ENCODE peak calls at places on chromosomes 3 and 15, in six cellular contexts. S is right lobe of liver; W is kidney; E is naive thymus-derived CD4-positive, alpha-beta T cell; G is MM.1S; J is trophoblast cell. Y is an unnamed sample.

GRCh38 chr15:56242576-56243116 is 1.0 kb downstream of the RFX7 start:
- DNase-seq in S (no peak), W (no peak), E (no peak), G (no peak), J (no peak), Y (no peak)

GRCh38 chr3:76063019-76063418 is 277.7 kb upstream of the ZNF717 start:
- DNase-seq in S (no peak), W (no peak), E (no peak), G (no peak), J (peak; percentile 1), Y (no peak)

GRCh38 chr3:138460536-138461205 is 26.3 kb downstream of the ESYT3 start:
- DNase-seq in S (no peak), W (no peak), E (no peak), G (no peak), J (no peak), Y (no peak)

GRCh38 chr15:69565066-69565465 is 112.4 kb downstream of the RPLP1 start:
- DNase-seq in S (no peak), W (no peak), E (no peak), G (no peak), J (no peak), Y (no peak)

GRCh38 chr15:35092311-35092710 is 7.2 kb upstream of the NANOGP8 start:
- DNase-seq in S (no peak), W (no peak), E (no peak), G (no peak), J (no peak), Y (no peak)

GRCh38 chr3:160398820-160399346 is at the start of gene IFT80:
- DNase-seq in S (peak; percentile 97), W (peak; percentile 98), E (peak; percentile 95), G (peak; percentile 99), J (peak; percentile 96), Y (peak; percentile 95)

GRCh38 chr15:46892621-46893160 is 824.6 kb upstream of the SEMA6D start:
- DNase-seq in S (no peak), W (no peak), E (no peak), G (no peak), J (peak; percentile 87), Y (no peak)

GRCh38 chr3:185733980-185734724 is 90.7 kb downstream of the IGF2BP2 start:
- DNase-seq in S (no peak), W (no peak), E (no peak), G (peak; percentile 50), J (peak; percentile 80), Y (no peak)

GRCh38 chr3:80806673-80807072 is 954.8 kb downstream of the GBE1 start:
- DNase-seq in S (no peak), W (no peak), E (no peak), G (no peak), J (no peak), Y (no peak)

GRCh38 chr15:63490345-63491034 is 13.9 kb upstream of the USP3 start:
- DNase-seq in S (no peak), W (no peak), E (no peak), G (no peak), J (no peak), Y (no peak)

GRCh38 chr15:77626002-77626401 is 6.7 kb downstream of the LINGO1 start:
- DNase-seq in S (no peak), W (no peak), E (no peak), G (no peak), J (no peak), Y (no peak)

GRCh38 chr3:104989878-104990277 is 376.8 kb upstream of the ALCAM start:
- DNase-seq in S (no peak), W (no peak), E (no peak), G (no peak), J (no peak), Y (no peak)

GRCh38 chr15:90807687-90808086 is 60.7 kb upstream of the FURIN start:
- DNase-seq in S (no peak), W (no peak), E (no peak), G (no peak), J (peak; percentile 62), Y (no peak)

GRCh38 chr15:63891763-63892123 is 58.0 kb upstream of the HERC1 start:
- DNase-seq in S (no peak), W (peak; percentile 61), E (no peak), G (no peak), J (no peak), Y (no peak)

GRCh38 chr3:51955175-51955892 is at the start of gene GPR62:
- DNase-seq in S (no peak), W (peak; percentile 75), E (no peak), G (no peak), J (no peak), Y (no peak)

GRCh38 chr3:10816863-10817253 is 830 bp downstream of the SLC6A11 start:
- DNase-seq in S (no peak), W (no peak), E (no peak), G (no peak), J (no peak), Y (no peak)

GRCh38 chr3:10816019-10816862 is at the start of gene SLC6A11:
- DNase-seq in S (no peak), W (no peak), E (no peak), G (no peak), J (peak; percentile 75), Y (no peak)

GRCh38 chr3:10817506-10817905 is 1.5 kb downstream of the SLC6A11 start:
- DNase-seq in S (no peak), W (no peak), E (no peak), G (no peak), J (no peak), Y (no peak)

GRCh38 chr3:10814623-10815022 is 1.4 kb upstream of the SLC6A11 start:
- DNase-seq in S (no peak), W (no peak), E (no peak), G (no peak), J (no peak), Y (no peak)

DNA sequence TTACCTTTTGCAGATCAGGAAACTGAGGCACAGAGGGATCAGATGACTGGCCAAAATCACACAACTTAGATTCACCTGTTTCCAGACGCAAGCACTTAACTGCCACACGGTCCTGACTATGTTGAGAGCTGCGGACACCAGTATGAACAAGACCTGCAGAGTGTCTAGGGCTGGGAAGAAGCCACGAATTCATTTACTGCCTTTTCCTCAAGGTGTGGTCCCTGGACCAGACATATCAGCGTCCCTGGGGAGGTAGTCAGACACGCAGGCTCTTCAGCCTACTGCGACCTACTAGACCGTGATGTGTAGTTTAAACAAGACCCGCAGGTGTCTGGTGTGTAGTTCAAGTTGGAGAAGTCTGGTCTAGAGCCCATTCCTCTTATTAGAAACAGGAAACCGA is 541 bp upstream of the SLC6A11 start:
- DNase-seq in S (no peak), W (no peak), E (no peak), G (no peak), J (no peak), Y (no peak)
- H3K4me3 ChIP-seq in S (no peak overlapping the region), W (no peak overlapping the region), E (no peak overlapping the region), G (no peak overlapping the region), J (no peak overlapping the region), Y (no peak overlapping the region)

GRCh38 chr15:58471341-58471740 is 39.5 kb downstream of the LIPC start:
- DNase-seq in S (no peak), W (no peak), E (no peak), G (no peak), J (peak; percentile 46), Y (no peak)
- H3K4me1 ChIP-seq in S (peaks cover 59% of the 10 kb centered on the region), W (peaks cover 47% of the 10 kb centered on the region), E (peaks cover 36% of the 10 kb centered on the region), G (peaks cover 22% of the 10 kb centered on the region), J (peaks cover 31% of the 10 kb centered on the region), Y (peaks cover 38% of the 10 kb centered on the region)

DNA sequence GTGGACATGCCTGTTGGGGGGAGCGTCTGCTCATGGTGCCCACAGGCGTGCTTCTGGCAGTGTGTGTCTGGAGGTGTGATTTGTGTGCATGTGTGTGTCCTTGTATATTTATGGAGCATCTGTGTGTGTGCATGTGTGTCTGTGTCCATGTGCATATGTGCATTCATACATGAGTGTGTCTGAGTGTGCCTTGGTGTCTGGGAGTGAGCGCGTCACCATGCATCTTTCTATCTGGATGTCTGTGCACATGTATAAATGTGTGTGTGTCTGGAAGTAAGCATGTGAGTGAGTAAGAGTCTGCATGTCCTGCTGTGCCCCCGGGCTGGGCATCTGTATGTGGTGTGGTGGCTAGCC is 58.1 kb upstream of the PRR23E start:
- DNase-seq in S (no peak), W (no peak), E (no peak), G (no peak), J (no peak), Y (no peak)
- H3K4me3 ChIP-seq in S (no peak overlapping the region), W (no peak overlapping the region), E (no peak overlapping the region), G (no peak overlapping the region), J (no peak overlapping the region), Y (no peak overlapping the region)

GRCh38 chr15:96340348-96340610 is 9.8 kb downstream of the NR2F2 start:
- DNase-seq in S (no peak), W (no peak), E (no peak), G (no peak), J (no peak), Y (no peak)

GRCh38 chr15:96338772-96339661 is 8.5 kb downstream of the NR2F2 start:
- DNase-seq in S (no peak), W (no peak), E (no peak), G (no peak), J (no peak), Y (no peak)

GRCh38 chr15:96337991-96338771 is 7.7 kb downstream of the NR2F2 start:
- DNase-seq in S (no peak), W (no peak), E (no peak), G (no peak), J (no peak), Y (no peak)

GRCh38 chr15:96340611-96341464 is 10.3 kb downstream of the NR2F2 start:
- DNase-seq in S (no peak), W (peak; percentile 85), E (no peak), G (peak; percentile 24), J (no peak), Y (no peak)

GRCh38 chr15:96339662-96340347 is 9.3 kb downstream of the NR2F2 start:
- DNase-seq in S (no peak), W (no peak), E (no peak), G (no peak), J (no peak), Y (no peak)
- H3K4me1 ChIP-seq in S (peaks cover 12% of the 10 kb centered on the region), W (peaks cover 9% of the 10 kb centered on the region), E (no peaks in the 10 kb centered on the region), G (no peaks in the 10 kb centered on the region), J (peaks cover 25% of the 10 kb centered on the region), Y (no peaks in the 10 kb centered on the region)

GRCh38 chr3:69122398-69122797 is at the start of gene LMOD3:
- DNase-seq in S (no peak), W (no peak), E (no peak), G (no peak), J (no peak), Y (no peak)
- H3K4me3 ChIP-seq in S (no peak within 1 kb of the TSS), W (no peak within 1 kb of the TSS), E (no peak within 1 kb of the TSS), G (no peak within 1 kb of the TSS), J (no peak within 1 kb of the TSS), Y (no peak within 1 kb of the TSS)

GRCh38 chr3:188241883-188242282 is 87.9 kb downstream of the LPP start:
- DNase-seq in S (no peak), W (no peak), E (no peak), G (no peak), J (no peak), Y (no peak)
- H3K4me1 ChIP-seq in S (peaks cover 16% of the 10 kb centered on the region), W (no peaks in the 10 kb centered on the region), E (no peaks in the 10 kb centered on the region), G (no peaks in the 10 kb centered on the region), J (peaks cover 11% of the 10 kb centered on the region), Y (no peaks in the 10 kb centered on the region)

Y was measured in CD8-positive, alpha-beta T cell.